ENCODE peak calls at places on chromosomes 12 and 14, in eight cellular contexts. M is upper lobe of right lung; O is H7; R is endodermal cell; F is naive thymus-derived CD8-positive, alpha-beta T cell; H is astrocyte of the hippocampus; U is islet precursor cell; V is left cardiac atrium. W is an unnamed sample.

GRCh38 chr14:76773956-76774355 is 12.7 kb downstream of the VASH1 start:
- DNase-seq in M (no peak), O (peak), R (peak), F (no peak), H (no peak), U (peak), V (peak), W (no peak)

GRCh38 chr14:24307156-24307574 is 612 bp downstream of the CIDEB start:
- DNase-seq in M (no peak), O (no peak), R (no peak), F (no peak), H (no peak), U (no peak), V (no peak), W (no peak)

GRCh38 chr12:19915392-19916192 is 452.7 kb upstream of the PDE3A start:
- DNase-seq in M (no peak), O (peak), R (no peak), F (no peak), H (peak), U (no peak), V (no peak), W (no peak)

GRCh38 chr12:118359541-118359915 is 13.2 kb downstream of the TAOK3 start:
- DNase-seq in M (no peak), O (no peak), R (no peak), F (peak), H (no peak), U (no peak), V (no peak), W (no peak)

GRCh38 chr14:99381688-99382060 is 99.0 kb downstream of the SETD3 start:
- DNase-seq in M (no peak), O (no peak), R (peak), F (no peak), H (no peak), U (no peak), V (no peak), W (no peak)

GRCh38 chr12:127588224-127588623 is 678.7 kb upstream of the TMEM132C start:
- DNase-seq in M (no peak), O (no peak), R (no peak), F (no peak), H (peak), U (peak), V (peak), W (no peak)

GRCh38 chr14:65098586-65098985 is 3.7 kb downstream of the MAX start:
- DNase-seq in M (no peak), O (no peak), R (no peak), F (no peak), H (no peak), U (no peak), V (no peak), W (no peak)

GRCh38 chr12:48189331-48190125 is 6.1 kb downstream of the CCDC184 start:
- DNase-seq in M (no peak), O (peak), R (peak), F (peak), H (peak), U (peak), V (peak), W (no peak)

GRCh38 chr14:55274760-55275159 is 3.5 kb downstream of the FBXO34 start:
- DNase-seq in M (no peak), O (no peak), R (no peak), F (no peak), H (peak), U (no peak), V (no peak), W (no peak)

GRCh38 chr12:31362759-31363415 is 36.9 kb upstream of the SINHCAF start:
- DNase-seq in M (no peak), O (peak), R (peak), F (peak), H (peak), U (peak), V (no peak), W (peak)

GRCh38 chr12:85804663-85805062 is 31.5 kb downstream of the RASSF9 start:
- DNase-seq in M (no peak), O (no peak), R (no peak), F (no peak), H (peak), U (no peak), V (no peak), W (no peak)

GRCh38 chr14:36940476-36940875 is 231.9 kb downstream of the SLC25A21 start:
- DNase-seq in M (no peak), O (no peak), R (no peak), F (no peak), H (no peak), U (no peak), V (no peak), W (no peak)

GRCh38 chr12:111274820-111275219 is 94.1 kb downstream of the PHETA1 start:
- DNase-seq in M (no peak), O (peak), R (peak), F (no peak), H (no peak), U (no peak), V (no peak), W (peak)

GRCh38 chr12:46372852-46373302 is 304 bp upstream of the SLC38A2 start:
- DNase-seq in M (no peak), O (peak), R (no peak), F (no peak), H (no peak), U (no peak), V (no peak), W (no peak)

GRCh38 chr12:11798856-11799530 is 149.5 kb downstream of the ETV6 start:
- DNase-seq in M (no peak), O (no peak), R (no peak), F (no peak), H (peak), U (peak), V (peak), W (no peak)

W was measured in GM12891.